ENCODE peak calls at places on chromosomes 6 and 20, in eight cellular contexts. One of them, this sample, is unnamed.

GRCh38 chr6:159608961-159609673 is 83.9 kb downstream of the SOD2 start:
- DNase-seq in iPS-NIHi11: peak; percentile 70
- DNase-seq in stimulated activated naive B cell treated with anti-CD40 and anti-IgM and Interleukin-4, amounts not matched to agents 10 μg/mL and 1 μg/mL and 100 μg/mL, for 72 hours: no peak
- DNase-seq in globus pallidus: no peak
- DNase-seq in A172: peak; percentile 5
- DNase-seq in activated T-cell treated with anti-CD3 and anti-CD28 coated beads for 4 hours: no peak
- DNase-seq in CD8-positive, alpha-beta memory T cell: no peak
- DNase-seq in Ammon's horn: no peak
- DNase-seq in this sample: no peak

GRCh38 chr6:157885211-157885788 is 62.3 kb downstream of the SNX9 start:
- DNase-seq in iPS-NIHi11: no peak
- DNase-seq in stimulated activated naive B cell treated with anti-CD40 and anti-IgM and Interleukin-4, amounts not matched to agents 10 μg/mL and 1 μg/mL and 100 μg/mL, for 72 hours: peak; percentile 25
- DNase-seq in globus pallidus: no peak
- DNase-seq in A172: no peak
- DNase-seq in activated T-cell treated with anti-CD3 and anti-CD28 coated beads for 4 hours: peak; percentile 42
- DNase-seq in CD8-positive, alpha-beta memory T cell: no peak
- DNase-seq in Ammon's horn: no peak
- DNase-seq in this sample: no peak

GRCh38 chr6:112800916-112801315 is 453.8 kb downstream of the RFPL4B start:
- DNase-seq in iPS-NIHi11: no peak
- DNase-seq in stimulated activated naive B cell treated with anti-CD40 and anti-IgM and Interleukin-4, amounts not matched to agents 10 μg/mL and 1 μg/mL and 100 μg/mL, for 72 hours: no peak
- DNase-seq in globus pallidus: no peak
- DNase-seq in A172: no peak
- DNase-seq in activated T-cell treated with anti-CD3 and anti-CD28 coated beads for 4 hours: no peak
- DNase-seq in CD8-positive, alpha-beta memory T cell: no peak
- DNase-seq in Ammon's horn: no peak
- DNase-seq in this sample: no peak

GRCh38 chr20:30168800-30169138 is 1088.7 kb upstream of the DEFB115 start:
- DNase-seq in iPS-NIHi11: no peak
- DNase-seq in stimulated activated naive B cell treated with anti-CD40 and anti-IgM and Interleukin-4, amounts not matched to agents 10 μg/mL and 1 μg/mL and 100 μg/mL, for 72 hours: no peak
- DNase-seq in globus pallidus: no peak
- DNase-seq in A172: no peak
- DNase-seq in activated T-cell treated with anti-CD3 and anti-CD28 coated beads for 4 hours: no peak
- DNase-seq in CD8-positive, alpha-beta memory T cell: no peak
- DNase-seq in Ammon's horn: no peak
- DNase-seq in this sample: no peak

GRCh38 chr6:53284901-53285300 is 63.8 kb downstream of the ELOVL5 start:
- DNase-seq in iPS-NIHi11: no peak
- DNase-seq in stimulated activated naive B cell treated with anti-CD40 and anti-IgM and Interleukin-4, amounts not matched to agents 10 μg/mL and 1 μg/mL and 100 μg/mL, for 72 hours: no peak
- DNase-seq in globus pallidus: no peak
- DNase-seq in A172: no peak
- DNase-seq in activated T-cell treated with anti-CD3 and anti-CD28 coated beads for 4 hours: no peak
- DNase-seq in CD8-positive, alpha-beta memory T cell: no peak
- DNase-seq in Ammon's horn: no peak
- DNase-seq in this sample: no peak

GRCh38 chr20:611047-611842 is 1.1 kb upstream of the TCF15 start:
- DNase-seq in iPS-NIHi11: peak; percentile 39
- DNase-seq in stimulated activated naive B cell treated with anti-CD40 and anti-IgM and Interleukin-4, amounts not matched to agents 10 μg/mL and 1 μg/mL and 100 μg/mL, for 72 hours: no peak
- DNase-seq in globus pallidus: no peak
- DNase-seq in A172: no peak
- DNase-seq in activated T-cell treated with anti-CD3 and anti-CD28 coated beads for 4 hours: no peak
- DNase-seq in CD8-positive, alpha-beta memory T cell: no peak
- DNase-seq in Ammon's horn: no peak
- DNase-seq in this sample: no peak

GRCh38 chr20:52025938-52026337 is 165.6 kb downstream of the ZFP64 start:
- DNase-seq in iPS-NIHi11: no peak
- DNase-seq in stimulated activated naive B cell treated with anti-CD40 and anti-IgM and Interleukin-4, amounts not matched to agents 10 μg/mL and 1 μg/mL and 100 μg/mL, for 72 hours: no peak
- DNase-seq in globus pallidus: no peak
- DNase-seq in A172: no peak
- DNase-seq in activated T-cell treated with anti-CD3 and anti-CD28 coated beads for 4 hours: no peak
- DNase-seq in CD8-positive, alpha-beta memory T cell: no peak
- DNase-seq in Ammon's horn: no peak
- DNase-seq in this sample: no peak

GRCh38 chr20:63351811-63352591 is 9.1 kb downstream of the CHRNA4 start:
- DNase-seq in iPS-NIHi11: peak; percentile 89
- DNase-seq in stimulated activated naive B cell treated with anti-CD40 and anti-IgM and Interleukin-4, amounts not matched to agents 10 μg/mL and 1 μg/mL and 100 μg/mL, for 72 hours: no peak
- DNase-seq in globus pallidus: peak; percentile 69
- DNase-seq in A172: no peak
- DNase-seq in activated T-cell treated with anti-CD3 and anti-CD28 coated beads for 4 hours: no peak
- DNase-seq in CD8-positive, alpha-beta memory T cell: no peak
- DNase-seq in Ammon's horn: peak; percentile 85
- DNase-seq in this sample: peak; percentile 50

GRCh38 chr6:142635130-142635529 is 309.8 kb downstream of the HIVEP2 start:
- DNase-seq in iPS-NIHi11: no peak
- DNase-seq in stimulated activated naive B cell treated with anti-CD40 and anti-IgM and Interleukin-4, amounts not matched to agents 10 μg/mL and 1 μg/mL and 100 μg/mL, for 72 hours: no peak
- DNase-seq in globus pallidus: no peak
- DNase-seq in A172: peak; percentile 33
- DNase-seq in activated T-cell treated with anti-CD3 and anti-CD28 coated beads for 4 hours: no peak
- DNase-seq in CD8-positive, alpha-beta memory T cell: no peak
- DNase-seq in Ammon's horn: no peak
- DNase-seq in this sample: no peak

GRCh38 chr20:48025061-48025515 is 239.8 kb upstream of the SULF2 start:
- DNase-seq in iPS-NIHi11: peak; percentile 45
- DNase-seq in stimulated activated naive B cell treated with anti-CD40 and anti-IgM and Interleukin-4, amounts not matched to agents 10 μg/mL and 1 μg/mL and 100 μg/mL, for 72 hours: no peak
- DNase-seq in globus pallidus: peak; percentile 11
- DNase-seq in A172: peak; percentile 88
- DNase-seq in activated T-cell treated with anti-CD3 and anti-CD28 coated beads for 4 hours: no peak
- DNase-seq in CD8-positive, alpha-beta memory T cell: no peak
- DNase-seq in Ammon's horn: peak; percentile 15
- DNase-seq in this sample: no peak

GRCh38 chr20:6993016-6993415 is 225.5 kb downstream of the BMP2 start:
- DNase-seq in iPS-NIHi11: no peak
- DNase-seq in stimulated activated naive B cell treated with anti-CD40 and anti-IgM and Interleukin-4, amounts not matched to agents 10 μg/mL and 1 μg/mL and 100 μg/mL, for 72 hours: no peak
- DNase-seq in globus pallidus: no peak
- DNase-seq in A172: no peak
- DNase-seq in activated T-cell treated with anti-CD3 and anti-CD28 coated beads for 4 hours: no peak
- DNase-seq in CD8-positive, alpha-beta memory T cell: no peak
- DNase-seq in Ammon's horn: no peak
- DNase-seq in this sample: no peak

GRCh38 chr6:130500693-130501092 is 134.9 kb downstream of the TMEM200A start:
- DNase-seq in iPS-NIHi11: no peak
- DNase-seq in stimulated activated naive B cell treated with anti-CD40 and anti-IgM and Interleukin-4, amounts not matched to agents 10 μg/mL and 1 μg/mL and 100 μg/mL, for 72 hours: no peak
- DNase-seq in globus pallidus: no peak
- DNase-seq in A172: peak; percentile 23
- DNase-seq in activated T-cell treated with anti-CD3 and anti-CD28 coated beads for 4 hours: no peak
- DNase-seq in CD8-positive, alpha-beta memory T cell: no peak
- DNase-seq in Ammon's horn: no peak
- DNase-seq in this sample: no peak

GRCh38 chr6:125232466-125232865 is 69.3 kb downstream of the HDDC2 start:
- DNase-seq in iPS-NIHi11: no peak
- DNase-seq in stimulated activated naive B cell treated with anti-CD40 and anti-IgM and Interleukin-4, amounts not matched to agents 10 μg/mL and 1 μg/mL and 100 μg/mL, for 72 hours: no peak
- DNase-seq in globus pallidus: no peak
- DNase-seq in A172: no peak
- DNase-seq in activated T-cell treated with anti-CD3 and anti-CD28 coated beads for 4 hours: no peak
- DNase-seq in CD8-positive, alpha-beta memory T cell: no peak
- DNase-seq in Ammon's horn: no peak
- DNase-seq in this sample: no peak

GRCh38 chr6:11094411-11094851 is 797 bp downstream of the SMIM13 start:
- DNase-seq in iPS-NIHi11: peak; percentile 66
- DNase-seq in stimulated activated naive B cell treated with anti-CD40 and anti-IgM and Interleukin-4, amounts not matched to agents 10 μg/mL and 1 μg/mL and 100 μg/mL, for 72 hours: peak; percentile 39
- DNase-seq in globus pallidus: peak; percentile 40
- DNase-seq in A172: peak; percentile 51
- DNase-seq in activated T-cell treated with anti-CD3 and anti-CD28 coated beads for 4 hours: peak; percentile 25
- DNase-seq in CD8-positive, alpha-beta memory T cell: peak; percentile 14
- DNase-seq in Ammon's horn: peak; percentile 59
- DNase-seq in this sample: peak; percentile 16

GRCh38 chr6:71446084-71446869 is 157.7 kb downstream of the OGFRL1 start:
- DNase-seq in iPS-NIHi11: no peak
- DNase-seq in stimulated activated naive B cell treated with anti-CD40 and anti-IgM and Interleukin-4, amounts not matched to agents 10 μg/mL and 1 μg/mL and 100 μg/mL, for 72 hours: no peak
- DNase-seq in globus pallidus: no peak
- DNase-seq in A172: no peak
- DNase-seq in activated T-cell treated with anti-CD3 and anti-CD28 coated beads for 4 hours: no peak
- DNase-seq in CD8-positive, alpha-beta memory T cell: no peak
- DNase-seq in Ammon's horn: no peak
- DNase-seq in this sample: no peak

GRCh38 chr6:117448732-117449131 is 23.0 kb upstream of the ROS1 start:
- DNase-seq in iPS-NIHi11: no peak
- DNase-seq in stimulated activated naive B cell treated with anti-CD40 and anti-IgM and Interleukin-4, amounts not matched to agents 10 μg/mL and 1 μg/mL and 100 μg/mL, for 72 hours: no peak
- DNase-seq in globus pallidus: no peak
- DNase-seq in A172: peak; percentile 92
- DNase-seq in activated T-cell treated with anti-CD3 and anti-CD28 coated beads for 4 hours: no peak
- DNase-seq in CD8-positive, alpha-beta memory T cell: no peak
- DNase-seq in Ammon's horn: no peak
- DNase-seq in this sample: no peak

GRCh38 chr6:151054304-151054703 is 185.5 kb upstream of the AKAP12 start:
- DNase-seq in iPS-NIHi11: no peak
- DNase-seq in stimulated activated naive B cell treated with anti-CD40 and anti-IgM and Interleukin-4, amounts not matched to agents 10 μg/mL and 1 μg/mL and 100 μg/mL, for 72 hours: no peak
- DNase-seq in globus pallidus: no peak
- DNase-seq in A172: no peak
- DNase-seq in activated T-cell treated with anti-CD3 and anti-CD28 coated beads for 4 hours: no peak
- DNase-seq in CD8-positive, alpha-beta memory T cell: no peak
- DNase-seq in Ammon's horn: no peak
- DNase-seq in this sample: no peak

GRCh38 chr6:73027691-73028090 is 197.6 kb downstream of the KHDC1L start:
- DNase-seq in iPS-NIHi11: no peak
- DNase-seq in stimulated activated naive B cell treated with anti-CD40 and anti-IgM and Interleukin-4, amounts not matched to agents 10 μg/mL and 1 μg/mL and 100 μg/mL, for 72 hours: no peak
- DNase-seq in globus pallidus: no peak
- DNase-seq in A172: no peak
- DNase-seq in activated T-cell treated with anti-CD3 and anti-CD28 coated beads for 4 hours: no peak
- DNase-seq in CD8-positive, alpha-beta memory T cell: no peak
- DNase-seq in Ammon's horn: no peak
- DNase-seq in this sample: no peak

GRCh38 chr6:42104095-42104806 is 38.2 kb downstream of the C6orf132 start:
- DNase-seq in iPS-NIHi11: peak; percentile 91
- DNase-seq in stimulated activated naive B cell treated with anti-CD40 and anti-IgM and Interleukin-4, amounts not matched to agents 10 μg/mL and 1 μg/mL and 100 μg/mL, for 72 hours: peak; percentile 57
- DNase-seq in globus pallidus: peak; percentile 25
- DNase-seq in A172: no peak
- DNase-seq in activated T-cell treated with anti-CD3 and anti-CD28 coated beads for 4 hours: peak; percentile 48
- DNase-seq in CD8-positive, alpha-beta memory T cell: peak; percentile 57
- DNase-seq in Ammon's horn: peak; percentile 16
- DNase-seq in this sample: peak; percentile 67

GRCh38 chr6:100504786-100505737 is 40.3 kb upstream of the SIM1 start:
- DNase-seq in iPS-NIHi11: no peak
- DNase-seq in stimulated activated naive B cell treated with anti-CD40 and anti-IgM and Interleukin-4, amounts not matched to agents 10 μg/mL and 1 μg/mL and 100 μg/mL, for 72 hours: no peak
- DNase-seq in globus pallidus: no peak
- DNase-seq in A172: peak; percentile 89
- DNase-seq in activated T-cell treated with anti-CD3 and anti-CD28 coated beads for 4 hours: no peak
- DNase-seq in CD8-positive, alpha-beta memory T cell: no peak
- DNase-seq in Ammon's horn: no peak
- DNase-seq in this sample: no peak

GRCh38 chr6:53436904-53437303 is 88.2 kb upstream of the ELOVL5 start:
- DNase-seq in iPS-NIHi11: no peak
- DNase-seq in stimulated activated naive B cell treated with anti-CD40 and anti-IgM and Interleukin-4, amounts not matched to agents 10 μg/mL and 1 μg/mL and 100 μg/mL, for 72 hours: no peak
- DNase-seq in globus pallidus: no peak
- DNase-seq in A172: no peak
- DNase-seq in activated T-cell treated with anti-CD3 and anti-CD28 coated beads for 4 hours: no peak
- DNase-seq in CD8-positive, alpha-beta memory T cell: no peak
- DNase-seq in Ammon's horn: no peak
- DNase-seq in this sample: no peak

GRCh38 chr20:13221673-13222318 is 722 bp downstream of the ISM1 start:
- DNase-seq in iPS-NIHi11: peak; percentile 87
- DNase-seq in stimulated activated naive B cell treated with anti-CD40 and anti-IgM and Interleukin-4, amounts not matched to agents 10 μg/mL and 1 μg/mL and 100 μg/mL, for 72 hours: peak; percentile 8
- DNase-seq in globus pallidus: peak; percentile 5
- DNase-seq in A172: no peak
- DNase-seq in activated T-cell treated with anti-CD3 and anti-CD28 coated beads for 4 hours: peak; percentile 46
- DNase-seq in CD8-positive, alpha-beta memory T cell: no peak
- DNase-seq in Ammon's horn: peak; percentile 30
- DNase-seq in this sample: peak; percentile 52

GRCh38 chr6:32972353-32973143 is 4.2 kb downstream of the BRD2 start:
- DNase-seq in iPS-NIHi11: no peak
- DNase-seq in stimulated activated naive B cell treated with anti-CD40 and anti-IgM and Interleukin-4, amounts not matched to agents 10 μg/mL and 1 μg/mL and 100 μg/mL, for 72 hours: no peak
- DNase-seq in globus pallidus: no peak
- DNase-seq in A172: no peak
- DNase-seq in activated T-cell treated with anti-CD3 and anti-CD28 coated beads for 4 hours: peak; percentile 42
- DNase-seq in CD8-positive, alpha-beta memory T cell: no peak
- DNase-seq in Ammon's horn: no peak
- DNase-seq in this sample: no peak

GRCh38 chr6:57040011-57040410 is 6.5 kb upstream of the KIAA1586 start:
- DNase-seq in iPS-NIHi11: peak; percentile 29
- DNase-seq in stimulated activated naive B cell treated with anti-CD40 and anti-IgM and Interleukin-4, amounts not matched to agents 10 μg/mL and 1 μg/mL and 100 μg/mL, for 72 hours: no peak
- DNase-seq in globus pallidus: no peak
- DNase-seq in A172: no peak
- DNase-seq in activated T-cell treated with anti-CD3 and anti-CD28 coated beads for 4 hours: no peak
- DNase-seq in CD8-positive, alpha-beta memory T cell: no peak
- DNase-seq in Ammon's horn: no peak
- DNase-seq in this sample: no peak

GRCh38 chr6:132931937-132932336 is 117.6 kb downstream of the RPS12 start:
- DNase-seq in iPS-NIHi11: no peak
- DNase-seq in stimulated activated naive B cell treated with anti-CD40 and anti-IgM and Interleukin-4, amounts not matched to agents 10 μg/mL and 1 μg/mL and 100 μg/mL, for 72 hours: no peak
- DNase-seq in globus pallidus: no peak
- DNase-seq in A172: peak; percentile 19
- DNase-seq in activated T-cell treated with anti-CD3 and anti-CD28 coated beads for 4 hours: no peak
- DNase-seq in CD8-positive, alpha-beta memory T cell: no peak
- DNase-seq in Ammon's horn: no peak
- DNase-seq in this sample: no peak

GRCh38 chr6:132505158-132505557 is 7.8 kb downstream of the STX7 start:
- DNase-seq in iPS-NIHi11: no peak
- DNase-seq in stimulated activated naive B cell treated with anti-CD40 and anti-IgM and Interleukin-4, amounts not matched to agents 10 μg/mL and 1 μg/mL and 100 μg/mL, for 72 hours: no peak
- DNase-seq in globus pallidus: no peak
- DNase-seq in A172: no peak
- DNase-seq in activated T-cell treated with anti-CD3 and anti-CD28 coated beads for 4 hours: no peak
- DNase-seq in CD8-positive, alpha-beta memory T cell: no peak
- DNase-seq in Ammon's horn: peak; percentile 35
- DNase-seq in this sample: no peak

GRCh38 chr6:140897804-140898573 is 1234.7 kb upstream of the GJE1 start:
- DNase-seq in iPS-NIHi11: no peak
- DNase-seq in stimulated activated naive B cell treated with anti-CD40 and anti-IgM and Interleukin-4, amounts not matched to agents 10 μg/mL and 1 μg/mL and 100 μg/mL, for 72 hours: no peak
- DNase-seq in globus pallidus: no peak
- DNase-seq in A172: peak; percentile 66
- DNase-seq in activated T-cell treated with anti-CD3 and anti-CD28 coated beads for 4 hours: no peak
- DNase-seq in CD8-positive, alpha-beta memory T cell: no peak
- DNase-seq in Ammon's horn: no peak
- DNase-seq in this sample: no peak

GRCh38 chr6:109623288-109623687 is 67.7 kb downstream of the AK9 start:
- DNase-seq in iPS-NIHi11: no peak
- DNase-seq in stimulated activated naive B cell treated with anti-CD40 and anti-IgM and Interleukin-4, amounts not matched to agents 10 μg/mL and 1 μg/mL and 100 μg/mL, for 72 hours: no peak
- DNase-seq in globus pallidus: no peak
- DNase-seq in A172: no peak
- DNase-seq in activated T-cell treated with anti-CD3 and anti-CD28 coated beads for 4 hours: no peak
- DNase-seq in CD8-positive, alpha-beta memory T cell: no peak
- DNase-seq in Ammon's horn: no peak
- DNase-seq in this sample: no peak

GRCh38 chr6:41406821-41407787 is 71.7 kb downstream of the NCR2 start:
- DNase-seq in iPS-NIHi11: peak; percentile 61
- DNase-seq in stimulated activated naive B cell treated with anti-CD40 and anti-IgM and Interleukin-4, amounts not matched to agents 10 μg/mL and 1 μg/mL and 100 μg/mL, for 72 hours: no peak
- DNase-seq in globus pallidus: no peak
- DNase-seq in A172: no peak
- DNase-seq in activated T-cell treated with anti-CD3 and anti-CD28 coated beads for 4 hours: no peak
- DNase-seq in CD8-positive, alpha-beta memory T cell: no peak
- DNase-seq in Ammon's horn: no peak
- DNase-seq in this sample: no peak

GRCh38 chr6:81331526-81331925 is 421.0 kb downstream of the TENT5A start:
- DNase-seq in iPS-NIHi11: no peak
- DNase-seq in stimulated activated naive B cell treated with anti-CD40 and anti-IgM and Interleukin-4, amounts not matched to agents 10 μg/mL and 1 μg/mL and 100 μg/mL, for 72 hours: no peak
- DNase-seq in globus pallidus: no peak
- DNase-seq in A172: peak; percentile 1
- DNase-seq in activated T-cell treated with anti-CD3 and anti-CD28 coated beads for 4 hours: no peak
- DNase-seq in CD8-positive, alpha-beta memory T cell: no peak
- DNase-seq in Ammon's horn: no peak
- DNase-seq in this sample: no peak

GRCh38 chr6:14431375-14432330 is 314.1 kb downstream of the CD83 start:
- DNase-seq in iPS-NIHi11: no peak
- DNase-seq in stimulated activated naive B cell treated with anti-CD40 and anti-IgM and Interleukin-4, amounts not matched to agents 10 μg/mL and 1 μg/mL and 100 μg/mL, for 72 hours: no peak
- DNase-seq in globus pallidus: no peak
- DNase-seq in A172: no peak
- DNase-seq in activated T-cell treated with anti-CD3 and anti-CD28 coated beads for 4 hours: no peak
- DNase-seq in CD8-positive, alpha-beta memory T cell: no peak
- DNase-seq in Ammon's horn: no peak
- DNase-seq in this sample: no peak

GRCh38 chr6:124567401-124567800 is 394.8 kb upstream of the RNF217 start:
- DNase-seq in iPS-NIHi11: no peak
- DNase-seq in stimulated activated naive B cell treated with anti-CD40 and anti-IgM and Interleukin-4, amounts not matched to agents 10 μg/mL and 1 μg/mL and 100 μg/mL, for 72 hours: no peak
- DNase-seq in globus pallidus: peak; percentile 57
- DNase-seq in A172: no peak
- DNase-seq in activated T-cell treated with anti-CD3 and anti-CD28 coated beads for 4 hours: no peak
- DNase-seq in CD8-positive, alpha-beta memory T cell: no peak
- DNase-seq in Ammon's horn: peak; percentile 10
- DNase-seq in this sample: no peak

GRCh38 chr6:11277275-11278206 is 45.1 kb upstream of the NEDD9 start:
- DNase-seq in iPS-NIHi11: peak; percentile 81
- DNase-seq in stimulated activated naive B cell treated with anti-CD40 and anti-IgM and Interleukin-4, amounts not matched to agents 10 μg/mL and 1 μg/mL and 100 μg/mL, for 72 hours: peak; percentile 40
- DNase-seq in globus pallidus: no peak
- DNase-seq in A172: peak; percentile 76
- DNase-seq in activated T-cell treated with anti-CD3 and anti-CD28 coated beads for 4 hours: no peak
- DNase-seq in CD8-positive, alpha-beta memory T cell: no peak
- DNase-seq in Ammon's horn: no peak
- DNase-seq in this sample: no peak

GRCh38 chr20:23042270-23042669 is 7.2 kb downstream of the SSTR4 start:
- DNase-seq in iPS-NIHi11: peak; percentile 47
- DNase-seq in stimulated activated naive B cell treated with anti-CD40 and anti-IgM and Interleukin-4, amounts not matched to agents 10 μg/mL and 1 μg/mL and 100 μg/mL, for 72 hours: no peak
- DNase-seq in globus pallidus: no peak
- DNase-seq in A172: no peak
- DNase-seq in activated T-cell treated with anti-CD3 and anti-CD28 coated beads for 4 hours: no peak
- DNase-seq in CD8-positive, alpha-beta memory T cell: no peak
- DNase-seq in Ammon's horn: no peak
- DNase-seq in this sample: no peak

This sample was measured in neural crest cell.